ENCODE peak calls at places on chromosomes 7 and 10, in four cellular contexts. S, L, I and M are unnamed samples.
A peak's percentile ranks its signal among the peaks of the same experiment; 100 is the strongest.

GRCh38 chr7:111756687-111757178 is 194.4 kb upstream of the IMMP2L start:
- DNase-seq in S (peak; percentile 82), L (peak; percentile 57), I (peak; percentile 11), M (peak; percentile 14)

GRCh38 chr7:103445228-103446020 is 583 bp downstream of the SLC26A5 start:
- DNase-seq in S (no peak), L (no peak), I (no peak), M (peak; percentile 4)

GRCh38 chr10:44476421-44476820 is 91.5 kb upstream of the CXCL12 start:
- DNase-seq in S (no peak), L (no peak), I (no peak), M (no peak)

GRCh38 chr7:81236560-81236959 is 317.7 kb upstream of the SEMA3C start:
- DNase-seq in S (no peak), L (no peak), I (no peak), M (no peak)

GRCh38 chr7:25900245-25900644 is 251.8 kb upstream of the NFE2L3 start:
- DNase-seq in S (no peak), L (no peak), I (no peak), M (no peak)

GRCh38 chr7:51732066-51732465 is 415.5 kb upstream of the COBL start:
- DNase-seq in S (no peak), L (no peak), I (no peak), M (no peak)

GRCh38 chr7:112422842-112423496 is 27.3 kb upstream of the IFRD1 start:
- DNase-seq in S (peak; percentile 81), L (peak; percentile 55), I (peak; percentile 55), M (peak; percentile 69)

GRCh38 chr7:106770191-106770590 is 94.9 kb upstream of the PIK3CG start:
- DNase-seq in S (peak; percentile 96), L (no peak), I (no peak), M (no peak)

DNA sequence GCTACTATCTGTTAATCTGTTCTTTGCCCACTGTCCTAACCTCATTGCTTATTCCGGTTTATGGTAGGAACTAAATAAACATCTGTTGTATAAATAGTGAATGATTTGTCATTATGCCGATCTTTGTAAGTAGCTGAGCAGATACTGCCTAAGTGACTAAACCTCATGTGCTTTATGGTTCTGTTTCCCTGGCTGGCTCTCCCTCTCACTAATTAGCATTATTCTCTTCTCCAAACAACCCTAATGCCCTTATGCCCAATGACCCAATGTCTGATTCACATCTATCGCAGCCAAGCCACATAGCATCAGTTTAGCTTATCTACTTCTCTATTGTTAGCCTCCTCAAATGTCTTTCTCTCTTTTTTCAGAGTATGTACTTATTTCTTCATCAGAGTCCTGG is 462.3 kb upstream of the POT1 start:
- DNase-seq in S (no peak), L (no peak), I (no peak), M (no peak)
- H3K4me3 ChIP-seq in S (no peak overlapping the region), L (no peak overlapping the region), I (no peak overlapping the region), M (no peak overlapping the region)

GRCh38 chr10:77297370-77297692 is 340.3 kb downstream of the KCNMA1 start:
- DNase-seq in S (peak; percentile 76), L (no peak), I (no peak), M (no peak)
- H3K4me1 ChIP-seq in S (peaks cover 21% of the 10 kb centered on the region), L (no peaks in the 10 kb centered on the region), I (no peaks in the 10 kb centered on the region), M (no peaks in the 10 kb centered on the region)

GRCh38 chr10:78859266-78859665 is 209.5 kb upstream of the ZMIZ1 start:
- DNase-seq in S (no peak), L (no peak), I (no peak), M (no peak)
- TF ChIP-seq CTCF in S (no peak), L (no peak), I (no peak), M (no peak)

GRCh38 chr10:101668566-101668965 is 26.4 kb downstream of the FBXW4 start:
- DNase-seq in S (no peak), L (no peak), I (no peak), M (no peak)

GRCh38 chr10:101671453-101671852 is 23.5 kb downstream of the FBXW4 start:
- DNase-seq in S (no peak), L (no peak), I (no peak), M (no peak)

GRCh38 chr10:101672536-101672935 is 22.4 kb downstream of the FBXW4 start:
- DNase-seq in S (no peak), L (no peak), I (no peak), M (no peak)

GRCh38 chr10:101669181-101669580 is 25.8 kb downstream of the FBXW4 start:
- DNase-seq in S (no peak), L (no peak), I (no peak), M (no peak)

DNA sequence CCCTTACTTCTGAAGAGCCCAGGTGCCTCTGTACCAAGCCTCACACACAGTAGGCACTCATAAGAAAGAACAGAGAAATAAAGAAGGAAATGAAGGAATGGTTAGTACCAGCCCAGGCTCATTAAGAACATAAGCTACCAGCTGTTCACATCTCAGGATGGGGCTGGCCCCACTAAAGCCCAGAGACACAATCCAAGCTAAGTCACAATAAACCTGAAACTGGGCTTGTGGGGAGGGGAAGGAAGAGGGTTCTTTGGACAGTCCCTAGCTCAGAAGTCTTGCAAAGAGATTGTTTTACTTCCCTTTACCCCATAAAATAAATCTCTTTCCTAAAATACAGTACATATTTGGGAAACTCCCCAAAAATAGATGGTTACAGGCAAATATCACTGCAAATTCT is 24.3 kb downstream of the FBXW4 start:
- DNase-seq in S (no peak), L (no peak), I (no peak), M (no peak)
- H3K4me3 ChIP-seq in S (no peak overlapping the region), L (no peak overlapping the region), I (no peak overlapping the region), M (no peak overlapping the region)

DNA sequence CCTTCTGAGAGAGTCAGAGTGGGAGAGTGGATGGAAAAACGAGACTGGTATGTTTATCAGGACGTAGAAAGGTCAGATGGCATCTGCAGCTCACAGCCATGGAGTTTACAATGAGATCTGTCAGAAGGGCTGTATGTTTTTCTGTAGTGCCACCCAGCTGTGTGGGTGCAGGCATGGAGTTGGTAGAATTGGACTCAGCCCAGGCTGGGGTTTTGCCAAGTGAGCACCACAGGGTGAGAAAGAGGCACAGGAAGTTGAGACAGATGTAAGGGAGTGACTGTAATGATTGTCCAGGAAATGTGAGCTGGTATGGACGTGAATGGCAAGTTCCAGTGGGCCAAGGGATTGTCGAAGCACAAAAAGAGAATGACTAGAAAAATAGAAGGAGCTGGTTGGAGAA is 9.1 kb upstream of the ZYX start:
- DNase-seq in S (no peak), L (peak; percentile 75), I (peak; percentile 81), M (peak; percentile 88)
- H3K4me1 ChIP-seq in S (peaks cover 13% of the 10 kb centered on the region), L (peaks cover 4% of the 10 kb centered on the region), I (peaks cover 26% of the 10 kb centered on the region), M (peaks cover 28% of the 10 kb centered on the region)

GRCh38 chr10:34520510-34520909 is 294.6 kb downstream of the PARD3 start:
- DNase-seq in S (no peak), L (no peak), I (no peak), M (no peak)

GRCh38 chr10:34523017-34523767 is 291.9 kb downstream of the PARD3 start:
- DNase-seq in S (peak; percentile 52), L (no peak), I (no peak), M (no peak)

GRCh38 chr10:34524369-34525091 is 290.6 kb downstream of the PARD3 start:
- DNase-seq in S (no peak), L (no peak), I (no peak), M (no peak)

GRCh38 chr10:34520084-34520483 is 295.0 kb downstream of the PARD3 start:
- DNase-seq in S (no peak), L (no peak), I (no peak), M (no peak)

DNA sequence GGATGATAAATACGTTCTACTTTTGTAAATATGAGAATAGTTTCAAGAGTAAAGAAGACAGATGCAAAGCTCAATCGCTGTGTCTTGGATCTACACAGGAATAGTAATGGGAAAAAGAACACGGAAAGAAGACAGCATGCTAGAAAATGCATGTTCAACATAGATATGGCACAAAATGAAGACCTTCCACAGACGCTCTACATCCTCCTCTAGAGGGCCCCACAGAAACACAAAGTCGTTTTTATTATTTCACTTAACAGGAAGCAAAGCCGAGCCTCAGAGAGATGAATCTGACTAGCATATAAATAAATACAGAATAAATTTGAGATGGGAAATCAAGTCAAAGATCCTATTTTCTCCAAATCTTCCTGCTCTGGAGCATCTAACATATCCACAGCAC is 292.6 kb downstream of the PARD3 start:
- DNase-seq in S (peak; percentile 35), L (no peak), I (no peak), M (no peak)
- TF ChIP-seq CTCF in S (peak; percentile 59), L (peak; percentile 55), I (peak; percentile 24), M (peak; percentile 16)

GRCh38 chr10:17212802-17213204 is 11.3 kb upstream of the TRDMT1 start:
- DNase-seq in S (no peak), L (no peak), I (no peak), M (no peak)
- H3K4me3 ChIP-seq in S (no peak overlapping the region), L (no peak overlapping the region), I (no peak overlapping the region), M (no peak overlapping the region)

GRCh38 chr7:94057955-94058354 is 53.8 kb upstream of the BET1 start:
- DNase-seq in S (no peak), L (no peak), I (no peak), M (no peak)
- H3K4me1 ChIP-seq in S (peaks cover 9% of the 10 kb centered on the region), L (peaks cover 4% of the 10 kb centered on the region), I (no peaks in the 10 kb centered on the region), M (no peaks in the 10 kb centered on the region)

GRCh38 chr10:101310528-101311439 is 43.2 kb upstream of the BTRC start:
- DNase-seq in S (no peak), L (no peak), I (no peak), M (no peak)

GRCh38 chr10:101304316-101304715 is 49.6 kb upstream of the BTRC start:
- DNase-seq in S (no peak), L (no peak), I (no peak), M (no peak)

GRCh38 chr10:101305241-101306230 is 48.4 kb upstream of the BTRC start:
- DNase-seq in S (no peak), L (no peak), I (no peak), M (no peak)

GRCh38 chr10:101311440-101312067 is 42.4 kb upstream of the BTRC start:
- DNase-seq in S (no peak), L (no peak), I (no peak), M (no peak)

GRCh38 chr10:101308051-101308450 is 45.9 kb upstream of the BTRC start:
- DNase-seq in S (no peak), L (no peak), I (no peak), M (no peak)
- TF ChIP-seq CTCF in S (no peak), L (no peak), I (no peak), M (no peak)

GRCh38 chr7:98163704-98164478 is 47.3 kb upstream of the BHLHA15 start:
- DNase-seq in S (peak; percentile 55), L (peak; percentile 84), I (peak; percentile 66), M (no peak)
- H3K4me3 ChIP-seq in S (no peak overlapping the region), L (no peak overlapping the region), I (no peak overlapping the region), M (no peak overlapping the region)